ENCODE peak calls at places on chromosomes 13 and 19, in nine cellular contexts. F, P, Q, C, T, L, R, V and M are unnamed samples.
A peak's percentile ranks its signal among the peaks of the same experiment; 100 is the strongest.

GRCh38 chr13:110503037-110503901 is 58.3 kb downstream of the RAB20 start:
- DNase-seq in T (no peak), F (no peak), P (no peak), L (no peak), Q (no peak), C (no peak), R (no peak), V (no peak), M (no peak)

GRCh38 chr13:28429685-28430290 is 65.1 kb downstream of the FLT1 start:
- DNase-seq in V (peak; percentile 16), F (peak; percentile 62), P (no peak), T (no peak), Q (peak; percentile 50), L (no peak), C (no peak), R (no peak), M (peak; percentile 46)

GRCh38 chr19:39546599-39546998 is 6.6 kb upstream of the EID2 start:
- DNase-seq in Q (no peak), L (no peak), V (no peak), T (no peak), C (no peak), F (no peak), R (no peak), P (no peak), M (no peak)

GRCh38 chr13:97295279-97296182 is 73.4 kb downstream of the MBNL2 start:
- DNase-seq in L (no peak), V (peak; percentile 72), C (no peak), P (no peak), R (no peak), Q (no peak), T (no peak), F (peak; percentile 75), M (no peak)

GRCh38 chr19:12872941-12873890 is 8.0 kb downstream of the DNASE2 start:
- DNase-seq in P (peak; percentile 92), R (peak; percentile 79), T (no peak), L (peak; percentile 86), V (peak; percentile 75), C (no peak), Q (peak; percentile 64), F (peak; percentile 75), M (peak; percentile 68)

GRCh38 chr13:49641810-49642291 is 13.5 kb downstream of the ARL11 start:
- DNase-seq in L (no peak), R (peak; percentile 32), T (peak; percentile 46), V (peak; percentile 93), F (peak; percentile 91), C (no peak), P (no peak), Q (no peak), M (no peak)

GRCh38 chr19:15280048-15280725 is 47.9 kb upstream of the EPHX3 start:
- DNase-seq in Q (no peak), T (peak; percentile 69), C (no peak), V (peak; percentile 34), R (no peak), L (no peak), F (no peak), P (no peak), M (no peak)

GRCh38 chr13:110454956-110455355 is 106.6 kb downstream of the RAB20 start:
- DNase-seq in Q (no peak), F (no peak), T (peak; percentile 28), R (no peak), C (no peak), L (no peak), P (no peak), V (no peak), M (no peak)

GRCh38 chr13:113887700-113888201 is 23.9 kb upstream of the GAS6 start:
- DNase-seq in P (no peak), Q (no peak), F (no peak), L (no peak), C (no peak), T (no peak), R (no peak), V (peak; percentile 74), M (no peak)

GRCh38 chr13:24280722-24281121 is 28.7 kb upstream of the C1QTNF9 start:
- DNase-seq in C (no peak), L (peak; percentile 33), P (no peak), R (no peak), F (no peak), V (no peak), Q (no peak), T (no peak), M (peak; percentile 67)

GRCh38 chr13:24053505-24054251 is 106.8 kb upstream of the SPATA13 start:
- DNase-seq in Q (peak; percentile 80), V (peak; percentile 70), L (peak; percentile 72), R (peak; percentile 75), F (peak; percentile 74), P (peak; percentile 41), C (no peak), T (no peak), M (peak; percentile 78)

GRCh38 chr13:50456111-50456510 is 387.4 kb downstream of the DLEU7 start:
- DNase-seq in V (no peak), F (no peak), T (no peak), L (no peak), R (no peak), P (no peak), Q (no peak), C (no peak), M (no peak)

DNA sequence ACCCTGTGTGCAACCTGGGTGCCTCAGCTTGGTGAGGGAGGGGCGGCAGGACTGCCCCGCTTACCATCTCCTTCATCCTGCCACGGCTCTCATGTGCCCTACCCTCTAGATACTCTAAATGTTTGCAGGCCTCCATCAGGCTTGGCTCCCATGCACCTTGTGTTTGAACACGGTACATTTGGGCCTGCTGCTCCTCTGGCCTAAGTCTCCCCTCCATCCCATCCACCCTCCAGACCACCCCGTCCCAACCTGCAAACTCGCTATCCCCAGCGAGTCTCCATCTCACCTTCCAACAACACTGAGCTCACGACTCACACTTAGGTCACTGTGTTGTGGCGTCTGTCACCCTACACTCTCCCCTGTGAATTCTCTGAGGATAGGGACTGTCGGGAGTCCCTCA is 274.2 kb downstream of the TEX29 start:
- DNase-seq in C (no peak), Q (no peak), V (no peak), F (no peak), P (no peak), L (no peak), T (no peak), R (no peak), M (no peak)
- TF ChIP-seq CTCF in C (no peak), Q (no peak), V (no peak), F (no peak), P (no peak), L (no peak), T (no peak), R (no peak), M (no peak)

GRCh38 chr13:83943530-83944279 is 61.4 kb upstream of the SLITRK1 start:
- DNase-seq in R (no peak), Q (no peak), C (no peak), P (no peak), T (no peak), V (no peak), F (no peak), L (no peak), M (no peak)
- TF ChIP-seq CTCF in R (no peak), Q (no peak), C (no peak), P (no peak), T (no peak), V (no peak), F (no peak), L (no peak), M (no peak)

GRCh38 chr13:95188128-95188527 is 113.1 kb downstream of the ABCC4 start:
- DNase-seq in L (no peak), P (no peak), F (no peak), V (peak; percentile 20), T (no peak), R (no peak), Q (no peak), C (no peak), M (no peak)

GRCh38 chr13:95185311-95185710 is 115.9 kb downstream of the ABCC4 start:
- DNase-seq in R (no peak), L (no peak), F (no peak), Q (no peak), T (no peak), P (no peak), C (no peak), V (no peak), M (no peak)

GRCh38 chr13:95184317-95184716 is 116.9 kb downstream of the ABCC4 start:
- DNase-seq in F (no peak), L (no peak), R (no peak), T (no peak), P (no peak), V (no peak), C (no peak), Q (no peak), M (no peak)

GRCh38 chr13:95182570-95183285 is 118.5 kb downstream of the ABCC4 start:
- DNase-seq in Q (peak; percentile 23), C (no peak), R (no peak), F (no peak), L (no peak), V (no peak), T (no peak), P (no peak), M (peak; percentile 38)

DNA sequence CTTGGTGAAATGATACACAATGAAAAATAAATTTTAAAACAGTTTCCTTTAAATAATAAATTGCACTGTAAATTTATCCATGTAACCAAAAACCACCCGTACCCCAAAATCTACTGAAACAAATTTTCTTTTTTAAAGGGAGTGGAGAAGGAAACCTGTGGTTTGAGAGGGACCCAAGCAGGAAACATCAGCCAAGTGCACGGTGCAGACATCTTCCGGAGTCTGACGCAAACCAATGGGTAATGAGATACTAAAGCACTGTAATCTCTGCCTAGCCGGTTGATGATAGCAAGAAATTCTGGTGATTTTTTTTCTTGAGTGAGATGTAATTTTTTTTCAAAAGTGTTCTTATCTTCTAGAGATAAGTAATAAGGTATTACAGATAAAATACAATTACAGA is 115.4 kb downstream of the ABCC4 start:
- DNase-seq in Q (no peak), C (no peak), R (no peak), L (no peak), F (no peak), T (no peak), V (peak; percentile 4), P (no peak), M (no peak)
- TF ChIP-seq CTCF in Q (no peak), C (no peak), R (no peak), L (no peak), F (no peak), T (no peak), V (no peak), P (no peak), M (no peak)

GRCh38 chr19:10384580-10384979 is 4.2 kb upstream of the TYK2 start:
- DNase-seq in P (no peak), C (no peak), Q (no peak), R (no peak), F (no peak), V (no peak), L (no peak), T (no peak), M (no peak)
- TF ChIP-seq CTCF in P (no peak), C (no peak), Q (no peak), R (no peak), F (no peak), V (no peak), L (no peak), T (no peak), M (no peak)

DNA sequence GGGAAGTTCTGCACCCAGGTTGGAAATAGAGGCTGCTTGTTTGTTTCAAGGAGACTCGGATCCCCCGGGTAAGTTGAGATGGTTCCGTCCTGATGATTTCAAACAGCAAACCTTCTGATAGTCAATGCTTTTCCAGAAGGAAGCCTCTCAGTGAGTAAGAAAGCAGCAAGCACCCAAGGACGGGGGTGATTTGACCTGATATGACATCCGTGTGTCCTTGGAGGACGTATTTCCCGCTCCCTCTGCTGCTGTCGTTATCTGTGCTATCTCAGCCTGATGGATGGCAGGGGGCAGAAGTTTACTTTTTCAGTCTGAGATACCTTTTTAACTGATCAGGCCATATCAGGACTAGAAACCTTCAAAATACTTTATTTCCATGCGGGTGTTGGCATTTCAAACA is 5.7 kb upstream of the GGACT start:
- DNase-seq in V (no peak), T (no peak), R (no peak), Q (no peak), F (no peak), C (no peak), L (no peak), P (no peak), M (no peak)
- TF ChIP-seq CTCF in V (no peak), T (no peak), R (no peak), Q (no peak), F (no peak), C (no peak), L (no peak), P (no peak), M (no peak)